ENCODE peak calls at places on chromosome 22, in seven cellular contexts. Y, S, F, T, C, R and E are unnamed samples.
A peak's percentile ranks its signal among the peaks of the same experiment; 100 is the strongest.

GRCh38 chr22:26967282-26967681 is 309.9 kb downstream of the MIAT start:
- DNase-seq in Y (no peak), C (no peak), F (no peak), T (no peak), S (no peak), R (no peak), E (no peak)

GRCh38 chr22:31098633-31099110 is 8.7 kb downstream of the SELENOM start:
- DNase-seq in Y (no peak), C (no peak), S (no peak), F (no peak), T (no peak), R (no peak), E (no peak)

GRCh38 chr22:27851974-27852713 is 50.6 kb upstream of the MN1 start:
- DNase-seq in T (no peak), F (no peak), C (no peak), S (peak; percentile 61), R (no peak), Y (no peak), E (no peak)

GRCh38 chr22:24937114-24937513 is 9.4 kb downstream of the LHFPL7 start:
- DNase-seq in S (no peak), Y (peak; percentile 31), T (peak; percentile 20), R (peak; percentile 59), C (no peak), F (no peak), E (peak; percentile 17)

GRCh38 chr22:24440718-24441405 is 13.5 kb downstream of the ADORA2A start:
- DNase-seq in S (no peak), R (no peak), C (no peak), Y (no peak), F (no peak), T (no peak), E (no peak)

GRCh38 chr22:23754220-23754919 is at the start of gene VPREB3:
- DNase-seq in C (no peak), R (no peak), T (no peak), S (no peak), Y (no peak), F (no peak), E (peak; percentile 31)

GRCh38 chr22:22520020-22520656 is at the start of gene ZNF280A:
- DNase-seq in Y (peak; percentile 87), R (peak; percentile 7), C (no peak), F (no peak), T (peak; percentile 3), S (no peak), E (no peak)

GRCh38 chr22:30079952-30080533 is at the start of gene HORMAD2:
- DNase-seq in F (peak; percentile 35), C (no peak), Y (peak; percentile 8), S (peak; percentile 1), T (peak; percentile 64), R (peak; percentile 22), E (peak; percentile 49)

GRCh38 chr22:30128511-30128910 is 48.2 kb downstream of the HORMAD2 start:
- DNase-seq in Y (no peak), R (no peak), S (no peak), F (no peak), T (no peak), C (no peak), E (no peak)

GRCh38 chr22:48102581-48102980 is 1340.1 kb downstream of the TBC1D22A start:
- DNase-seq in Y (no peak), T (no peak), F (no peak), S (no peak), R (no peak), C (no peak), E (no peak)

GRCh38 chr22:21032843-21033688 is 705 bp upstream of the SLC7A4 start:
- DNase-seq in C (no peak), S (peak; percentile 75), T (no peak), F (no peak), R (no peak), Y (no peak), E (no peak)

GRCh38 chr22:19287889-19288288 is 3.6 kb downstream of the CLTCL1 start:
- DNase-seq in S (peak; percentile 92), R (no peak), C (peak; percentile 68), F (peak; percentile 68), Y (peak; percentile 90), T (peak; percentile 87), E (no peak)

GRCh38 chr22:50703726-50704509 is 31.3 kb downstream of the SHANK3 start:
- DNase-seq in S (no peak), C (no peak), F (no peak), T (no peak), Y (no peak), R (no peak), E (no peak)

GRCh38 chr22:22235564-22235963 is 9.0 kb upstream of the VPREB1 start:
- DNase-seq in R (peak; percentile 22), S (no peak), C (no peak), Y (peak; percentile 5), T (no peak), F (no peak), E (peak; percentile 76)

GRCh38 chr22:42280140-42280539 is 9.7 kb upstream of the TCF20 start:
- DNase-seq in C (no peak), S (no peak), R (no peak), T (no peak), Y (no peak), F (no peak), E (no peak)

GRCh38 chr22:42279425-42280020 is 9.1 kb upstream of the TCF20 start:
- DNase-seq in T (no peak), F (no peak), Y (no peak), R (no peak), S (no peak), C (no peak), E (no peak)

GRCh38 chr22:42275970-42276369 is 5.5 kb upstream of the TCF20 start:
- DNase-seq in Y (no peak), S (no peak), F (no peak), T (no peak), R (no peak), C (no peak), E (no peak)

GRCh38 chr22:42277232-42277753 is 6.8 kb upstream of the TCF20 start:
- DNase-seq in Y (no peak), F (no peak), R (no peak), C (no peak), S (no peak), T (no peak), E (no peak)

DNA sequence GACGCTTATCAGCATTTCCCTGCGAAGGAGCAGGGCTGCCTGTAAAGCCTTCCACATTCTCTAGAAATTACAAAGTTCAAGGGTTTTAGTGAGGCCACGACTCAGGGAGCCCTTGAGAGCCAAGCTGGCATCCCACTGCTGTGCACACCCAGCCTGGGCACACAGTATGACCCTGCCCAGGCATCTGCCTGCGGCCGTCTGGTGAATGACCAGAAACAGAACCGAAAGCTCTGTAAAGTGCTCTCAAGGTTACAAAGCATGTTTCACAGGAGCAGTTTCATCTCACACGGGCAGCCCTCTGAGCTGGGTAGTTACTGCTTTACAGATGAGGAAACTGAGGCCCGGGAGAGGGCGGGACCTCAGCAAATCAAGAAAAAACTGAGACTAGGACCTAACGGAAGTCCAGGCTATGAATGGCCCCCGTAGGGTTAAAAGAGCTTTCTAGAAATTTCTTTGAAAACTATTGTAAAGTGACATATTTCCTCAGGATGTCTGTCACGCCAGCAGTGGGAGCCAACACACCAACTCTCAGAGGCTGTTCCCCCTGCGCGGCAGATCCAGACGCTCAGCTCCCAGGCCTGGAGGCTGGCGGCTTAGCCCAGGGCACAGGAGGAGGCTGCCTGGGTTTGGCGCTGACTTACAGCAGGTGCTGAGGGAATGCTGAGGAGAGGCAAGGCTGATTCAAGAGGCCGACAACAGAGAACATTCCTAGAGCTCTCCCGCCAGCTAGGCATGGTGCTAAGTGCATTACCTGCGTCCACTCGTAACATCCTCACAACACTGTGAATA is 7.7 kb upstream of the TCF20 start:
- DNase-seq in T (no peak), F (no peak), R (peak; percentile 20), S (no peak), C (no peak), Y (peak; percentile 4), E (peak; percentile 73)
- TF ChIP-seq CTCF in T (peak; percentile 14), F (peak; percentile 33), R (no peak), S (peak; percentile 20), C (peak; percentile 12), Y (no peak), E (peak; percentile 30)

DNA sequence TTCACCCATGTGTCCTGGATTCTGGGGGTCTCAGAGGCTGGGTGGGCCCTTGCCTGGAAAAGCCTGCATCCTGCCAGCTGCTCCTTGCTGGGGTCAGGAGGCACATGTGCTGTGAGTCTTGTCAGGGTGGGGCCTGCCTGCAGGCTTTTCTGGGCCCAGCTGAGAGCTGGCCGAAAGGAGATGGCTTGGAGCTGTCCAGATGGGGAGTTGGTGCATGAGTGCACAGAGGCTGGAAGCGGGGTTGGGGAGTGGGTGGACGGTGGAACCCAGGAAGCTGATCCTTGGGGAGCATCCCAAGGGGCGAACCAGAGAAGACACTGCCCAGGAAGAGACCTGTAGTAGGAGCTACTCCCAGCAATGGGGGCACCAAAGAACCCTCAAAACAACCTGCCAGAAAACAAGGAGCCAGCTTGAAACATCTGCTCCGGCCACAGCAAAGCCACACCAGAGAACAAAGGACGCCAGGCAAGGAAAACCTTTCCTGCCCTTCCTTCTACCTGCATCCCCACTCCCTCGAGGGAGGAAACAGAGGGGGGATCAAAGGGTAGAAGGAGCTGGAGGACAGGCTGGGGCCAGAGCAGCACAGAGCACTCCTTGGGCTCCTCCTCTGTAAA is 8.2 kb upstream of the KCTD17 start:
- DNase-seq in T (no peak), F (no peak), R (no peak), C (no peak), S (no peak), Y (no peak), E (no peak)
- H3K4me3 ChIP-seq in T (no peak overlapping the region), F (no peak overlapping the region), R (no peak overlapping the region), C (no peak overlapping the region), S (no peak overlapping the region), Y (no peak overlapping the region), E (no peak overlapping the region)

DNA sequence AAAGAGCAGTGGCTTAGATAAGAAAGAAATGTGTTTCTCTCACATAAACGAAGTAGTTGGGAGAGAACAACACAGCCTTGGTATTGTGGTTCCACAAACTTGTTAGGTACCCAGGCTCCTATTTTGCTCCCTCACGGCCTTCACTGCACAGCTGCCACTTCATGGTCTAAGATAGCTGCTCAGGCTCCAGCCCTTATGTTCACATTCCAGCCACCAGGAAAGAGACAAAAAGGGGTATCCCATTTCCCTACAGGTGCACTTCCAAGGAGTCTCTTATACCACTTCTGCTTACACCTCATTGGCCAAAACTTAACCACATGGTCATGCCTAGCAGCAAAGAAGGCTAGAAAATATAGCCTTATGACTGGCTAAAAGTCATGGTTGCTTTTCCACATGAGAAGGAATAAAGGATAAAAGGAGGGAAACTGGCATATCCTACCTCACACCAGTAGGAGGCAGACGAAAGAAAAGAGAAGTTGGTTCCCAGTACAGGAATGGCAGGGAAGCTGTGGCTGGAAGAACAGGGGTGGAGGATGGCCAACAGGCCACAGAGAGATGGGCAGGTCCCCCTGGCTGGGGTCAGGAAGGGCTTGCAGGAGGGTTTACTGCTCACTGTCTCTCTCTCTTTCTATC is 5.4 kb upstream of the HDHD5 start:
- DNase-seq in T (no peak), S (no peak), C (no peak), F (no peak), Y (no peak), R (no peak), E (no peak)
- TF ChIP-seq CTCF in T (peak; percentile 24), S (peak; percentile 11), C (no peak), F (peak; percentile 31), Y (peak; percentile 26), R (peak; percentile 15), E (no peak)

DNA sequence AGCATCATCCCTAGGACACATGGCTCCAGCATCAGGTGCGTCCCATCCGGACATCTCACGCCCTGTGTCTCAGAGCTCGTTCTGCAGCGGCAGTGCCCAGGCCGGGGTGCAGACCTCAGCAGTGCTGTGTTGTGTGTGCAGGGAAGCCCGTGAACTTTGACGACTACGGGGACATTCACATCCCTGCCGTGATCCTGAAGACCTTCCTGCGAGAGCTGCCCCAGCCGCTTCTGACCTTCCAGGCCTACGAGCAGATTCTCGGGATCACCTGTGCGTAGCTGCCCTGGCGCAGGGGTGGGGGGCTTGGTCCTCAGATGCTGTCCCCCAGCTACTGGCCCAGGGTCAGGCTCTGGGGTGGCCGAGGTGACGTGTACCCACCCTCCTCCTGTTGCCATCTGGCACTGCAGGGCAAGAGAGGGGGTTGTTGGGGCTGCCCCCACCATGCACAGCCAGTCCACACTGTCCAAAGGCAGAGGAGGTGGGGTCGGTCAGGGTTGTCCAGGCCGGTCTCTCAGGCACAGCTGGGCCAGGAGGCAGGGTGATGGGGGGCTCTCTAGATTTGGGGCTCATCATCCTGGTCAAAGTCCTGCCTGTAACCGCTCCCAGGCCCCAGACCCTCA is 96.5 kb downstream of the ARHGAP8 start:
- DNase-seq in C (no peak), T (no peak), S (no peak), F (no peak), Y (no peak), R (no peak), E (no peak)
- H3K4me3 ChIP-seq in C (no peak overlapping the region), T (no peak overlapping the region), S (no peak overlapping the region), F (no peak overlapping the region), Y (no peak overlapping the region), R (no peak overlapping the region), E (no peak overlapping the region)